ENCODE peak calls at places on chromosomes 4 and X, in ten cellular contexts. P is A549, Z is left lung, L is astrocyte of the spinal cord, I is coronary artery, M is psoas muscle, K is fibroblast of the aortic adventitia, Q is foreskin fibroblast, R is omental fat pad, F is HFFc6. Y is an unnamed sample.

GRCh38 chr4:25098964-25099843 is 61.0 kb downstream of the SEPSECS start:
- DNase-seq in P (no peak), Z (no peak), L (peak), I (peak), M (peak), K (peak), Q (peak), R (peak), F (peak), Y (peak)

GRCh38 chrX:10158279-10158939 is 1.6 kb downstream of the CLCN4 start:
- DNase-seq in P (peak), Z (peak), L (no peak), I (no peak), M (peak), K (no peak), Q (no peak), R (no peak), F (no peak), Y (peak)

GRCh38 chr4:24195976-24196736 is 306.3 kb upstream of the PPARGC1A start:
- DNase-seq in P (no peak), Z (no peak), L (no peak), I (no peak), M (no peak), K (no peak), Q (no peak), R (no peak), F (no peak), Y (no peak)

GRCh38 chr4:41692717-41693345 is 55.7 kb downstream of the PHOX2B start:
- DNase-seq in P (peak), Z (no peak), L (peak), I (no peak), M (peak), K (peak), Q (peak), R (no peak), F (peak), Y (peak)

GRCh38 chr4:106034205-106034604 is 138.9 kb downstream of the NPNT start:
- DNase-seq in P (no peak), Z (no peak), L (peak), I (no peak), M (no peak), K (peak), Q (no peak), R (no peak), F (peak), Y (peak)

GRCh38 chrX:153773741-153774575 is 6.9 kb upstream of the SRPK3 start:
- DNase-seq in P (no peak), Z (peak), L (no peak), I (peak), M (peak), K (no peak), Q (no peak), R (no peak), F (no peak), Y (no peak)

GRCh38 chr4:169012049-169012448 is 2.0 kb upstream of the CBR4 start:
- DNase-seq in P (no peak), Z (no peak), L (no peak), I (no peak), M (no peak), K (no peak), Q (no peak), R (no peak), F (no peak), Y (no peak)

GRCh38 chrX:38151426-38151825 is 69.2 kb downstream of the SRPX start:
- DNase-seq in P (no peak), Z (no peak), L (peak), I (no peak), M (no peak), K (no peak), Q (no peak), R (no peak), F (no peak), Y (no peak)

GRCh38 chrX:149092179-149092578 is 412.9 kb downstream of the IDS start:
- DNase-seq in P (no peak), Z (no peak), L (no peak), I (no peak), M (no peak), K (no peak), Q (no peak), R (no peak), F (no peak), Y (no peak)

GRCh38 chrX:47563801-47564315 is 2.9 kb downstream of the ARAF start:
- DNase-seq in P (no peak), Z (no peak), L (no peak), I (no peak), M (no peak), K (peak), Q (no peak), R (no peak), F (peak), Y (no peak)

GRCh38 chrX:68938244-68939004 is 109.6 kb downstream of the EFNB1 start:
- DNase-seq in P (no peak), Z (no peak), L (peak), I (peak), M (no peak), K (peak), Q (no peak), R (no peak), F (no peak), Y (no peak)

GRCh38 chr4:87502580-87503238 is 26.5 kb downstream of the SPARCL1 start:
- DNase-seq in P (no peak), Z (no peak), L (no peak), I (no peak), M (no peak), K (no peak), Q (peak), R (no peak), F (peak), Y (peak)

GRCh38 chrX:2466876-2467656 is 33.7 kb downstream of the DHRSX start:
- DNase-seq in P (no peak), Z (no peak), L (no peak), I (no peak), M (no peak), K (no peak), Q (no peak), R (no peak), F (no peak), Y (no peak)

GRCh38 chrX:19920945-19921344 is 33.5 kb upstream of the SH3KBP1 start:
- DNase-seq in P (no peak), Z (no peak), L (no peak), I (no peak), M (no peak), K (no peak), Q (no peak), R (no peak), F (no peak), Y (no peak)

GRCh38 chr4:1368421-1369090 is 21.5 kb downstream of the UVSSA start:
- DNase-seq in P (no peak), Z (peak), L (no peak), I (no peak), M (no peak), K (no peak), Q (no peak), R (no peak), F (no peak), Y (no peak)

GRCh38 chr4:74555231-74555630 is 110.3 kb downstream of the AREG start:
- DNase-seq in P (no peak), Z (no peak), L (peak), I (no peak), M (no peak), K (peak), Q (no peak), R (no peak), F (peak), Y (peak)

GRCh38 chrX:139766545-139766983 is 58.6 kb upstream of the MCF2 start:
- DNase-seq in P (no peak), Z (no peak), L (no peak), I (no peak), M (no peak), K (no peak), Q (no peak), R (no peak), F (no peak), Y (no peak)

GRCh38 chrX:129572422-129572821 is 32.4 kb downstream of the OCRL start:
- DNase-seq in P (no peak), Z (no peak), L (no peak), I (no peak), M (no peak), K (peak), Q (no peak), R (no peak), F (no peak), Y (no peak)

GRCh38 chr4:473575-474457 is 25.1 kb downstream of the ZNF721 start:
- DNase-seq in P (peak), Z (peak), L (peak), I (peak), M (peak), K (peak), Q (peak), R (peak), F (peak), Y (peak)

GRCh38 chr4:172356002-172356401 is 542.8 kb downstream of the GALNTL6 start:
- DNase-seq in P (no peak), Z (no peak), L (peak), I (no peak), M (no peak), K (no peak), Q (peak), R (no peak), F (no peak), Y (no peak)

GRCh38 chr4:80343887-80344286 is 8.4 kb downstream of the CFAP299 start:
- DNase-seq in P (no peak), Z (no peak), L (no peak), I (no peak), M (no peak), K (no peak), Q (no peak), R (no peak), F (no peak), Y (no peak)

GRCh38 chr4:53943345-53944085 is 120.9 kb downstream of the CHIC2 start:
- DNase-seq in P (no peak), Z (no peak), L (peak), I (no peak), M (no peak), K (peak), Q (peak), R (no peak), F (peak), Y (peak)

GRCh38 chr4:73864365-73864764 is 4.8 kb upstream of the CXCL1 start:
- DNase-seq in P (no peak), Z (no peak), L (peak), I (no peak), M (no peak), K (no peak), Q (no peak), R (no peak), F (no peak), Y (peak)

GRCh38 chrX:39894626-39895025 is 203.1 kb downstream of the BCOR start:
- DNase-seq in P (no peak), Z (no peak), L (no peak), I (no peak), M (no peak), K (no peak), Q (no peak), R (no peak), F (no peak), Y (peak)

GRCh38 chr4:150173854-150174398 is 95.7 kb downstream of the DCLK2 start:
- DNase-seq in P (no peak), Z (no peak), L (peak), I (no peak), M (no peak), K (no peak), Q (no peak), R (no peak), F (no peak), Y (no peak)

GRCh38 chr4:45662996-45663395 is 460.9 kb downstream of the GABRG1 start:
- DNase-seq in P (no peak), Z (no peak), L (peak), I (no peak), M (peak), K (peak), Q (no peak), R (no peak), F (peak), Y (peak)

GRCh38 chrX:38861489-38861888 is 60.2 kb downstream of the MID1IP1 start:
- DNase-seq in P (no peak), Z (no peak), L (no peak), I (no peak), M (no peak), K (peak), Q (no peak), R (no peak), F (no peak), Y (no peak)

GRCh38 chrX:19846995-19847790 is 40.2 kb downstream of the SH3KBP1 start:
- DNase-seq in P (peak), Z (no peak), L (peak), I (peak), M (no peak), K (peak), Q (peak), R (no peak), F (peak), Y (peak)

GRCh38 chr4:77599378-77599777 is 6.2 kb upstream of the CXCL13 start:
- DNase-seq in P (peak), Z (no peak), L (peak), I (no peak), M (no peak), K (peak), Q (peak), R (no peak), F (peak), Y (peak)

GRCh38 chr4:8613421-8614364 is 21.1 kb downstream of the CPZ start:
- DNase-seq in P (no peak), Z (peak), L (no peak), I (no peak), M (peak), K (no peak), Q (no peak), R (no peak), F (no peak), Y (no peak)

GRCh38 chrX:155027509-155028066 is 944 bp downstream of the FUNDC2 start:
- DNase-seq in P (no peak), Z (no peak), L (peak), I (no peak), M (no peak), K (peak), Q (peak), R (no peak), F (peak), Y (peak)

GRCh38 chr4:37666625-37667071 is 19.5 kb downstream of the RELL1 start:
- DNase-seq in P (peak), Z (no peak), L (peak), I (no peak), M (peak), K (peak), Q (peak), R (no peak), F (peak), Y (peak)

GRCh38 chrX:41240504-41240903 is 93.5 kb upstream of the DDX3X start:
- DNase-seq in P (no peak), Z (no peak), L (no peak), I (no peak), M (no peak), K (no peak), Q (no peak), R (no peak), F (no peak), Y (no peak)

GRCh38 chr4:726235-726787 is 20.7 kb downstream of the PCGF3 start:
- DNase-seq in P (no peak), Z (peak), L (no peak), I (no peak), M (no peak), K (peak), Q (peak), R (no peak), F (no peak), Y (no peak)

GRCh38 chrX:13103111-13103913 is 58.9 kb upstream of the FAM9C start:
- DNase-seq in P (no peak), Z (no peak), L (no peak), I (no peak), M (no peak), K (no peak), Q (no peak), R (no peak), F (no peak), Y (peak)

GRCh38 chr4:6769984-6770420 is 12.5 kb upstream of the KIAA0232 start:
- DNase-seq in P (no peak), Z (no peak), L (no peak), I (no peak), M (peak), K (no peak), Q (no peak), R (no peak), F (no peak), Y (no peak)

DNA sequence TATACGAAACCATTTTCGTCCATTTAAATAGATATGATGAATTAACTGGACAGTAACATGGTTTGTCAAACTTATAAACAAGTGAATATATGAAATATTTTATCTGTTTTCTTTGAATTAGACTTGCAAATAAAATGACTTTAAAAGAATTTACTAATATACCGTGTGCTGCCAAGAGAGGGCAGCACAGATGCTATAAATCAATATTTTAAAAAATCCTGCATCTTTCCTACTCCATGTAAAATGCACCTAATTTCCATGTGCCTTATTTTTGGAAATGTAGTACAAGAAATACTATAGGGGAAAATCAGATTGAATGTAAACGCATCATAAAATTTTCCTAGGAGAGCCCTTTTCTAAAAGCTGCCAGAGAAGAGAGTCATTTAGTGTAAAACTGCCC is 62.2 kb downstream of the PRKX start:
- DNase-seq in P (no peak), Z (no peak), L (peak), I (no peak), M (no peak), K (peak), Q (peak), R (no peak), F (peak), Y (peak)
- TF ChIP-seq CTCF in P (peak), Z (peak), L (peak), I (no peak), M (peak), K (peak), Q (peak), R (no peak), F (peak), Y (peak)

DNA sequence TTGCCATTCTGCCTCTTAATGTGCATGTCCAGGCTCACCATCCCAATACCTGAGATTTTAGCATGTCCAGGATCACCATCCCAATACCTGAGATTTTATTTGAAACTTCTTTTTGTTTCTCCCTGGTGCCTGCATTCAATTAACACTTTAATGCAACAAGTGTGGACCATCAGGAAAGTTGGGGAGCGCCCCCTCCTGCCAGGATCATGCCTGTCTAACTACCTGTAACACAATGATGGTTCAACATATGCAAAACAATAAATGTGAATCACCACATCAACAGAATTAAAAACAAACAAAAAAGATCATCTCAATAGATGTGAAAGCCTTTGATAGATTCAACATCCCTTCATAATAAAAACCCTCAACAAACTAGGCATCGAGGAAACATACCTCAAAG is 1359.5 kb upstream of the DIAPH2 start:
- DNase-seq in P (no peak), Z (no peak), L (no peak), I (no peak), M (no peak), K (no peak), Q (no peak), R (no peak), F (no peak), Y (no peak)
- TF ChIP-seq CTCF in P (no peak), Z (no peak), L (no peak), I (no peak), M (no peak), K (no peak), Q (no peak), R (no peak), F (no peak), Y (no peak)

GRCh38 chr4:122914292-122914904 is 8.0 kb downstream of the NUDT6 start:
- DNase-seq in P (no peak), Z (no peak), L (peak), I (no peak), M (no peak), K (peak), Q (no peak), R (no peak), F (peak), Y (peak)
- TF ChIP-seq CTCF in P (peak), Z (peak), L (peak), I (no peak), M (peak), K (peak), Q (peak), R (no peak), F (peak), Y (peak)

GRCh38 chr4:71494539-71494938 is 155.7 kb downstream of the SLC4A4 start:
- DNase-seq in P (no peak), Z (no peak), L (no peak), I (no peak), M (no peak), K (no peak), Q (no peak), R (no peak), F (no peak), Y (no peak)
- TF ChIP-seq CTCF in P (no peak), Z (no peak), L (no peak), I (no peak), M (no peak), K (no peak), Q (no peak), R (no peak), F (no peak), Y (no peak)

GRCh38 chr4:173446416-173446815 is 47.5 kb upstream of the SCRG1 start:
- DNase-seq in P (no peak), Z (no peak), L (no peak), I (no peak), M (no peak), K (no peak), Q (no peak), R (no peak), F (no peak), Y (no peak)
- TF ChIP-seq CTCF in P (no peak), Z (no peak), L (no peak), I (no peak), M (no peak), K (no peak), Q (no peak), R (no peak), F (no peak), Y (no peak)